ENCODE peak calls at places on chromosomes 3 and 15, in five cellular contexts. D is activated T-cell treated with anti-CD3 and anti-CD28 coated beads, Interleukin-2, amount 50 U/mL, for 72 hours; J is endothelial cell of umbilical vein; O is neuronal stem cell; G is SIG-M5. W is an unnamed sample.

GRCh38 chr3:187367561-187368103 is 553 bp upstream of the RTP4 start:
- DNase-seq in D (no peak), J (no peak), O (no peak), G (no peak), W (no peak)

GRCh38 chr15:45184562-45185041 is 3.2 kb downstream of the SHF start:
- DNase-seq in D (no peak), J (no peak), O (no peak), G (no peak), W (peak)

GRCh38 chr3:124373524-124373923 is 356.7 kb upstream of the UMPS start:
- DNase-seq in D (peak), J (no peak), O (no peak), G (no peak), W (no peak)

GRCh38 chr3:141552440-141552991 is 65.7 kb downstream of the RASA2 start:
- DNase-seq in D (peak), J (peak), O (no peak), G (no peak), W (peak)

GRCh38 chr3:101829066-101829830 is 20.1 kb upstream of the NFKBIZ start:
- DNase-seq in D (peak), J (no peak), O (no peak), G (no peak), W (peak)

GRCh38 chr3:106957021-106957420 is 420.2 kb upstream of the CCDC54 start:
- DNase-seq in D (no peak), J (no peak), O (no peak), G (no peak), W (peak)

GRCh38 chr15:48459571-48460461 is 128.6 kb downstream of the DUT start:
- DNase-seq in D (no peak), J (peak), O (no peak), G (no peak), W (peak)

GRCh38 chr15:63911160-63911559 is 77.4 kb upstream of the HERC1 start:
- DNase-seq in D (no peak), J (no peak), O (no peak), G (no peak), W (no peak)

GRCh38 chr15:79593119-79593869 is 161.2 kb downstream of the MINAR1 start:
- DNase-seq in D (no peak), J (peak), O (no peak), G (no peak), W (no peak)

GRCh38 chr15:101049282-101049681 is 130.1 kb downstream of the LRRK1 start:
- DNase-seq in D (no peak), J (no peak), O (no peak), G (no peak), W (no peak)

GRCh38 chr15:60720493-60721231 is 241.7 kb upstream of the ICE2 start:
- DNase-seq in D (peak), J (no peak), O (no peak), G (no peak), W (no peak)

GRCh38 chr15:73918784-73919183 is 7.5 kb upstream of the LOXL1 start:
- DNase-seq in D (no peak), J (no peak), O (no peak), G (no peak), W (no peak)